ENCODE peak calls at places on chromosome 3, in eight cellular contexts. X is glutamatergic neuron, H is PC-3, P is NCI-H524, C is HFFc6, O is fibroblast of the aortic adventitia, F is ELR, D is iPS-NIHi11. J is an unnamed sample.

GRCh38 chr3:27680517-27681246 is 41.4 kb downstream of the EOMES start:
- DNase-seq in X (no peak), H (peak), P (no peak), C (no peak), O (no peak), F (no peak), D (peak), J (no peak)

GRCh38 chr3:141050913-141051632 is at the start of gene SPSB4:
- DNase-seq in X (peak), H (no peak), P (peak), C (no peak), O (no peak), F (peak), D (peak), J (peak)

GRCh38 chr3:147218976-147219375 is 187.4 kb downstream of the ZIC4 start:
- DNase-seq in X (peak), H (no peak), P (no peak), C (no peak), O (no peak), F (no peak), D (no peak), J (no peak)

GRCh38 chr3:141547791-141548190 is 61.0 kb downstream of the RASA2 start:
- DNase-seq in X (no peak), H (no peak), P (no peak), C (no peak), O (no peak), F (no peak), D (no peak), J (no peak)

GRCh38 chr3:122688996-122689395 is 8.4 kb downstream of the PARP14 start:
- DNase-seq in X (no peak), H (peak), P (no peak), C (peak), O (no peak), F (peak), D (no peak), J (no peak)

GRCh38 chr3:149442845-149443544 is 31.5 kb upstream of the TM4SF4 start:
- DNase-seq in X (no peak), H (no peak), P (no peak), C (peak), O (peak), F (peak), D (no peak), J (no peak)

GRCh38 chr3:182768413-182768812 is 24.9 kb upstream of the ATP11B start:
- DNase-seq in X (no peak), H (no peak), P (no peak), C (no peak), O (no peak), F (no peak), D (no peak), J (no peak)

GRCh38 chr3:123723527-123724168 is 138.8 kb upstream of the HACD2 start:
- DNase-seq in X (peak), H (peak), P (peak), C (peak), O (peak), F (peak), D (peak), J (peak)

GRCh38 chr3:25784971-25785370 is 1.7 kb upstream of the NGLY1 start:
- DNase-seq in X (no peak), H (no peak), P (no peak), C (no peak), O (no peak), F (no peak), D (no peak), J (no peak)

GRCh38 chr3:133941390-133941789 is 45.7 kb upstream of the RAB6B start:
- DNase-seq in X (no peak), H (no peak), P (peak), C (no peak), O (peak), F (no peak), D (peak), J (peak)

GRCh38 chr3:45381168-45381852 is 7.1 kb upstream of the LARS2 start:
- DNase-seq in X (no peak), H (no peak), P (no peak), C (no peak), O (no peak), F (no peak), D (no peak), J (no peak)

GRCh38 chr3:117434881-117435412 is 725.4 kb downstream of the TUSC7 start:
- DNase-seq in X (no peak), H (no peak), P (no peak), C (no peak), O (no peak), F (no peak), D (no peak), J (no peak)

GRCh38 chr3:125017406-125017805 is 38.4 kb downstream of the HEG1 start:
- DNase-seq in X (no peak), H (no peak), P (no peak), C (no peak), O (no peak), F (no peak), D (no peak), J (no peak)

GRCh38 chr3:180619723-180620122 is 17.8 kb downstream of the TTC14 start:
- DNase-seq in X (no peak), H (no peak), P (no peak), C (no peak), O (no peak), F (no peak), D (no peak), J (no peak)

GRCh38 chr3:97687734-97688133 is 76.8 kb upstream of the ARL6 start:
- DNase-seq in X (no peak), H (peak), P (no peak), C (no peak), O (no peak), F (no peak), D (peak), J (peak)

GRCh38 chr3:45473841-45474240 is 85.5 kb downstream of the LARS2 start:
- DNase-seq in X (no peak), H (no peak), P (no peak), C (peak), O (peak), F (peak), D (no peak), J (no peak)

GRCh38 chr3:194905696-194906095 is 220.0 kb downstream of the FAM43A start:
- DNase-seq in X (no peak), H (peak), P (no peak), C (no peak), O (peak), F (peak), D (no peak), J (no peak)

GRCh38 chr3:47433796-47434195 is 41.9 kb downstream of the SCAP start:
- DNase-seq in X (no peak), H (peak), P (no peak), C (no peak), O (no peak), F (no peak), D (no peak), J (no peak)

GRCh38 chr3:50221413-50222168 is 14.4 kb upstream of the GNAI2 start:
- DNase-seq in X (no peak), H (no peak), P (no peak), C (no peak), O (no peak), F (no peak), D (peak), J (no peak)

J was measured in nephron progenitor cell.